ENCODE peak calls at places on chromosomes 4 and X, in five cellular contexts. Q, E, W, R and P are unnamed samples. For H3K36me3, the result is how much of the 10 kb centered on the place peaks cover.

GRCh38 chr4:145936142-145937020 is 2.2 kb downstream of the ZNF827 start:
- DNase-seq in W (peak), R (peak), E (peak), Q (peak), P (peak)

GRCh38 chrX:130108647-130109428 is 1.5 kb downstream of the ELF4 start:
- DNase-seq in Q (peak), R (no peak), E (no peak), W (no peak), P (no peak)

GRCh38 chr4:15765910-15766703 is 12.0 kb upstream of the CD38 start:
- DNase-seq in R (no peak), E (no peak), Q (no peak), W (no peak), P (no peak)

GRCh38 chr4:94603170-94603747 is 151.5 kb downstream of the PDLIM5 start:
- DNase-seq in R (no peak), W (peak), Q (no peak), E (peak), P (no peak)

GRCh38 chr4:183241771-183242170 is 78.3 kb downstream of the CLDN22 start:
- DNase-seq in E (no peak), Q (peak), R (no peak), W (no peak), P (no peak)

GRCh38 chrX:8672176-8672575 is 59.8 kb downstream of the ANOS1 start:
- DNase-seq in W (no peak), E (no peak), R (no peak), Q (no peak), P (no peak)

GRCh38 chrX:56574861-56575260 is 11.4 kb downstream of the UBQLN2 start:
- DNase-seq in R (no peak), W (no peak), Q (no peak), E (no peak), P (no peak)

GRCh38 chrX:22527302-22527701 is 254.6 kb downstream of the CBLL2 start:
- DNase-seq in Q (no peak), W (no peak), E (no peak), R (no peak), P (no peak)

GRCh38 chr4:99437686-99438577 is 2.8 kb upstream of the ADH7 start:
- DNase-seq in R (no peak), W (no peak), E (no peak), Q (no peak), P (no peak)

GRCh38 chr4:76546282-76547166 is 111.5 kb downstream of the SHROOM3 start:
- DNase-seq in E (peak), R (no peak), W (peak), Q (peak), P (no peak)

DNA sequence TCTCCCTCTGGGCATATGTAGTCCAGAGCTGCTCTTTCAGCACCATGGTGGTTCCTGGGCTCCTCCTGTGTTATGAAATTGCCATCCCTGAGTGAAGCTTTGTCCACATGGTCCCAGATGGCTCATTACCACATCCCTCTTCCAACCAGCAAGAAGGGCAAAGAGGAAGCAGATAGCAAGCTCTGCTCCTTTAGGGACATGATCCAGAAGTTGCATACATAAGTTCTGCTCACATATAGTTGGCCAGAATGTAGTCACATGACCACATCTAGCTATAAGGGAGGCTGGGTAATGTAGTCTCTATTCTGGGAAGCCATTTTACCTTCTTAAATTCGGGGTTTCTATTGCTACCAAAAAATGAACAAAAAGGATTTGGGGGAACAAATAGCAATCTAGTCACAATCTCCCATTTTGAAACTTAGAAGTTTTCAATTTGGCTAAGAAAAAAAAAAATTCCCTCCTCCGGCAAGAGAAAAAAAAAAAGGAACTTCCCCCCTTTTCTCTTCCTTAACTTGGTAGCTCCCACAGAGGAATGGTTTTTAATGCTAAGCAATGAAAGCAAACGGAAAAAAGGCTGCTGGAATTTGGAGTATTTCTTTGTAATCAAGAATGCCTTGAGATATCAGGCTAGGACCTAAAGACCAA is 88.2 kb upstream of the USP9X start:
- DNase-seq in Q (peak), W (peak), R (no peak), E (peak), P (peak)
- H2BK15ac ChIP-seq in Q (no peak), W (peak), R (no peak), E (no peak), P (no peak)

GRCh38 chr4:150007512-150007911 is 70.7 kb upstream of the DCLK2 start:
- DNase-seq in E (peak), W (peak), R (no peak), Q (peak), P (no peak)
- H3K36me3 ChIP-seq in E (under half), W (under half), R (under half), Q (under half), P (under half)

GRCh38 chr4:71864380-71864779 is 80.5 kb upstream of the GC start:
- DNase-seq in Q (no peak), E (no peak), W (no peak), R (no peak), P (no peak)
- H2BK15ac ChIP-seq in Q (no peak), E (no peak), W (no peak), R (no peak), P (no peak)

GRCh38 chr4:1812720-1813119 is 19.6 kb downstream of the FGFR3 start:
- DNase-seq in E (no peak), R (no peak), W (no peak), Q (no peak), P (no peak)

GRCh38 chr4:1813231-1813630 is 20.1 kb downstream of the FGFR3 start:
- DNase-seq in W (no peak), Q (no peak), E (no peak), R (no peak), P (no peak)

GRCh38 chr4:1814453-1814852 is 21.4 kb downstream of the FGFR3 start:
- DNase-seq in E (no peak), R (no peak), W (no peak), Q (no peak), P (no peak)

GRCh38 chr4:1815096-1815996 is 22.3 kb downstream of the FGFR3 start:
- DNase-seq in R (no peak), W (no peak), E (no peak), Q (no peak), P (no peak)

GRCh38 chr4:1813915-1814314 is 20.8 kb downstream of the FGFR3 start:
- DNase-seq in W (no peak), E (peak), R (no peak), Q (no peak), P (no peak)
- H3K36me3 ChIP-seq in W (under half), E (half or more), R (under half), Q (under half), P (under half)

GRCh38 chr4:8874896-8875680 is 3.4 kb upstream of the HMX1 start:
- DNase-seq in W (no peak), Q (no peak), E (no peak), R (no peak), P (no peak)

GRCh38 chr4:8874003-8874895 is 2.6 kb upstream of the HMX1 start:
- DNase-seq in Q (no peak), E (no peak), W (no peak), R (peak), P (no peak)

GRCh38 chr4:8871417-8872401 is at the start of gene HMX1:
- DNase-seq in Q (peak), E (no peak), R (peak), W (no peak), P (no peak)

GRCh38 chr4:8870647-8871416 is 807 bp downstream of the HMX1 start:
- DNase-seq in R (peak), Q (no peak), W (no peak), E (no peak), P (no peak)

DNA sequence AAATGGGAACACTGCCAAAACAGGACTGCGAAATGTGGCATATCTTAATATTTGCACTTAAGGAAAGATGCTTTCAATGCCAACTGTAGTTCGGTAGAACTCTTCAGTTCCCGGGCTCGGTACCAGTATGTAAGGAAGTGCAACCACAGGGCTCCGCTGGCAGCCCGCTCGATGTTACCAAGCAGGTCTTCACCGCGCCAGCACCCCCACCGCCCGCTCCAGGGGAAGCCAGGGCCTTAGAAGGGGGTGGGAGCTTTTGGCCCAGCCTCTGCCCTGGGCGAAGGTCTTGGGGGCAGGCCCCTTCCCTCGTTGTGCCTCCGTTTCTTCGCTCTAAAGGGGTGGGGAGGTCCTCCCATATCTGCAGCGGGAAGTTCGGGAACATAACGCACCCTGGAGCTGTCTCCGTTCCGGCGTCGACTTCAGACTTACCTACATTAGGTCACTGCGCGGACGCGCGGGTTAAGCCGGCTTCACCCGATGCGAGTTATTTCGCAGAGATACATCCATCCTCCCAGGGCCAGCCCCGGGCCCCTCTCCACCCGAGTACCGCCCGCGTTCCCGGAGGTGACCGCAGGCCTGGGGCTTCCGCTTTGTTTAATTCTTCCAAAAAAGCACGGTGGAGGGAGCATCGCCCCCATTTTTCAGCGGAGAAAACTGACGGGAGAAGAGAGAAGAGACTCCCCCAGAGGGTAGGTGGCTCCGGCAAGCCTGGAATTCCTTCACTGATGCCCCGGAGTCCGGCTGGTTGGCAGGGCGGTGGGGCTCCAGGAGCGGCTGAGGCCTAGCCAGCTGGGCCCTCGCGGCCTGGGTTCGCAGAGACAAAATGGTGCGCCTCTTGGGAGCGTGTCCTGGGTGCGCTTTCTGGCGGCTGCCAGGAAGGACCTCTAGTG is 1.0 kb upstream of the HMX1 start:
- DNase-seq in Q (no peak), E (no peak), R (peak), W (no peak), P (no peak)
- H2BK15ac ChIP-seq in Q (no peak), E (no peak), R (no peak), W (no peak), P (no peak)

GRCh38 chr4:88062311-88062710 is 54.9 kb downstream of the PKD2 start:
- DNase-seq in R (no peak), Q (no peak), W (no peak), E (no peak), P (no peak)
- H3K36me3 ChIP-seq in R (under half), Q (under half), W (under half), E (under half), P (under half)